ENCODE peak calls at places on chromosomes 1 and 21, in five cellular contexts. C is tibial artery, P is fibroblast of pulmonary artery, S is IMR-90, W is transverse colon. Q is an unnamed sample.

GRCh38 chr1:54243022-54243421 is 43.1 kb downstream of the MRPL37 start:
- DNase-seq in P (no peak), S (no peak), W (no peak), C (no peak), Q (no peak)

GRCh38 chr1:19341201-19342076 is 29.3 kb downstream of the SLC66A1 start:
- DNase-seq in P (peak; percentile 77), C (peak; percentile 67), W (peak; percentile 80), S (peak; percentile 65), Q (peak; percentile 64)

GRCh38 chr1:53678507-53678906 is 60.5 kb downstream of the GLIS1 start:
- DNase-seq in W (no peak), C (no peak), P (no peak), S (peak; percentile 19), Q (no peak)

GRCh38 chr1:116808476-116809180 is 54.4 kb downstream of the CD2 start:
- DNase-seq in P (no peak), S (no peak), C (no peak), W (no peak), Q (no peak)

GRCh38 chr1:230691615-230692014 is 22.3 kb downstream of the AGT start:
- DNase-seq in W (no peak), C (no peak), P (no peak), S (no peak), Q (no peak)

GRCh38 chr1:2921970-2922686 is 99.1 kb upstream of the ACTRT2 start:
- DNase-seq in W (no peak), C (no peak), P (no peak), S (no peak), Q (peak; percentile 25)

GRCh38 chr1:156346636-156347035 is 8.3 kb downstream of the TSACC start:
- DNase-seq in W (no peak), P (peak; percentile 40), S (peak; percentile 55), C (no peak), Q (no peak)

GRCh38 chr1:9675393-9675792 is 23.9 kb downstream of the PIK3CD start:
- DNase-seq in W (no peak), S (no peak), C (no peak), P (no peak), Q (no peak)

GRCh38 chr1:41504126-41505035 is 19.9 kb upstream of the EDN2 start:
- DNase-seq in S (peak; percentile 68), P (peak; percentile 40), C (no peak), W (no peak), Q (no peak)

GRCh38 chr1:39158330-39159086 is 46.0 kb upstream of the MACF1 start:
- DNase-seq in W (peak; percentile 87), C (no peak), P (peak; percentile 69), S (peak; percentile 74), Q (no peak)

GRCh38 chr1:153752561-153753195 is 22.5 kb upstream of the SLC27A3 start:
- DNase-seq in C (peak; percentile 91), P (peak; percentile 97), S (peak; percentile 79), W (no peak), Q (no peak)

GRCh38 chr1:197465528-197466205 is 197.6 kb downstream of the CRB1 start:
- DNase-seq in S (no peak), C (no peak), W (no peak), P (no peak), Q (no peak)

GRCh38 chr1:12454406-12455391 is 163.3 kb downstream of the DHRS3 start:
- DNase-seq in C (peak; percentile 85), W (no peak), S (peak; percentile 34), P (no peak), Q (no peak)

GRCh38 chr1:61084560-61084991 is 2.2 kb downstream of the NFIA start:
- DNase-seq in S (no peak), P (peak; percentile 47), W (no peak), C (no peak), Q (no peak)

GRCh38 chr1:234758851-234759250 is 148.9 kb upstream of the IRF2BP2 start:
- DNase-seq in P (no peak), C (no peak), S (peak; percentile 69), W (peak; percentile 34), Q (no peak)

GRCh38 chr1:67785847-67786753 is 47.2 kb downstream of the GNG12 start:
- DNase-seq in S (peak; percentile 27), C (no peak), W (no peak), P (peak; percentile 39), Q (no peak)

GRCh38 chr1:8396083-8396911 is 78.4 kb downstream of the SLC45A1 start:
- DNase-seq in C (no peak), W (no peak), P (peak; percentile 60), S (peak; percentile 79), Q (no peak)

GRCh38 chr1:43329995-43330751 is 7.4 kb upstream of the MPL start:
- DNase-seq in P (peak; percentile 85), S (peak; percentile 87), C (peak; percentile 38), W (no peak), Q (no peak)

GRCh38 chr1:167690053-167690452 is 31.7 kb upstream of the MPZL1 start:
- DNase-seq in W (no peak), S (no peak), C (no peak), P (no peak), Q (no peak)

GRCh38 chr1:119827010-119827409 is 15.8 kb upstream of the REG4 start:
- DNase-seq in W (no peak), C (no peak), S (no peak), P (no peak), Q (no peak)

GRCh38 chr21:32770514-32771133 is 931 bp downstream of the PAXBP1 start:
- DNase-seq in P (peak; percentile 13), C (peak; percentile 24), W (no peak), S (peak; percentile 8), Q (no peak)

GRCh38 chr1:211135342-211135950 is 1.5 kb upstream of the KCNH1 start:
- DNase-seq in W (no peak), S (peak; percentile 70), C (no peak), P (peak; percentile 65), Q (no peak)

GRCh38 chr1:228989992-228990827 is 254.9 kb downstream of the RHOU start:
- DNase-seq in C (peak; percentile 81), P (peak; percentile 66), W (peak; percentile 49), S (no peak), Q (no peak)

DNA sequence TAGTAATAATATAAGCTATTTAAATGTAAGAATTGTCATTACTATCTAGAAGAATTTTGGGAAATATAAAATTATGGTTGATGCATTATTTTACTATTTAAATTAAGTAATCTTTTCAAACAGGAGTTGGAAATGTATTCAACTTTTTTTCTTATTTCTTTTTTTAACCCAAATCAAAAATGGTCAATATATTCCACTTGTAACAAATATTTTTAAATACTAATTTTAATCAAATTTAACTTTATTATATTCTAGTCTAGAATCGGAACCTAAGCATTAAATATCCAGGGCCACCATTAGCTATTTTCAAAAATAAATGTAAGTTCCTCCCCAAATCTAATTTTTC is 37.2 kb upstream of the S1PR1 start:
- DNase-seq in P (no peak), C (no peak), S (no peak), W (no peak), Q (no peak)
- TF ChIP-seq CTCF in P (no peak), C (no peak), S (no peak), W (no peak), Q (no peak)

GRCh38 chr1:205583461-205584130 is 48.2 kb downstream of the ELK4 start:
- DNase-seq in C (no peak), W (peak; percentile 6), P (no peak), S (no peak), Q (no peak)

GRCh38 chr1:205587576-205587975 is 44.2 kb downstream of the ELK4 start:
- DNase-seq in S (no peak), P (no peak), C (no peak), W (peak; percentile 4), Q (no peak)

GRCh38 chr1:205584732-205585131 is 47.1 kb downstream of the ELK4 start:
- DNase-seq in C (no peak), P (no peak), S (no peak), W (peak; percentile 8), Q (no peak)

GRCh38 chr1:205585835-205586785 is 45.7 kb downstream of the ELK4 start:
- DNase-seq in W (no peak), C (no peak), S (no peak), P (no peak), Q (no peak)

DNA sequence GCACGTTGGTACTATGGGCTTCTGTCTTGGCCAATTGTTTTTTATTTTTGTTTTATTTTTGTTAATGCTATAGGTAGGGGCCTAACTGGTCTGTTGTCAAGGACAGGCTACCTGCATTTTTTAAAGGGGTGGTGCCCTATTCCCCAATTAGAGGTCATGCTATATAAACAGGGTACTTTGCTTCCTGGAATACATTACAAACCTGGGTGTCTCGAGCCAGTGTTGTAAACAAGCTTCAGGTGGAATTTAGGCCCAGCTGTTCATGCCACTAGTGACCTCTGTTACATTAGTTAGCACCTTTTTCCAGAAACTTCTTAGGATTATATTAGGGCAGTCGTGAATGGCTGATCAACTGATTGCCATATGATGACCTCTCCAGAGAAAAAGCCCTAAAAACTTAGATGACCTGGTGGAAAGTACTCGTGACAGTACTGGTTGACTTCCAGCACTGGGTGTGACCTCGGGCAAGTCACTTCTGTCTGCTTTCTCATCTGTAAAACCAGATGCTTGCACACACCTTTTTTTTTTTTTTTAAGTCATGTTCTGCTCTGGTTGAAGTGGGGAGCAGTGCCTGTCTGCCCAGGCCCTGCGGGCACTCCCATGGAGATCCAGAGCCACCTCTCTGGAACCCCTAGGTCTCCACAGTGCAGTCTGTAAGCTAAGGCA is 46.5 kb downstream of the ELK4 start:
- DNase-seq in S (no peak), C (no peak), P (no peak), W (peak; percentile 7), Q (no peak)
- TF ChIP-seq CTCF in S (no peak), C (no peak), P (no peak), W (no peak), Q (no peak)

GRCh38 chr1:10901091-10901893 is 104.8 kb upstream of the CASZ1 start:
- DNase-seq in C (no peak), W (peak; percentile 49), S (no peak), P (no peak), Q (no peak)

GRCh38 chr1:10898921-10899320 is 102.5 kb upstream of the CASZ1 start:
- DNase-seq in W (no peak), S (no peak), P (no peak), C (no peak), Q (no peak)

GRCh38 chr1:10899490-10900264 is 103.2 kb upstream of the CASZ1 start:
- DNase-seq in W (no peak), P (no peak), S (no peak), C (no peak), Q (no peak)

GRCh38 chr1:10900691-10901090 is 104.2 kb upstream of the CASZ1 start:
- DNase-seq in W (no peak), C (no peak), P (no peak), S (no peak), Q (no peak)

DNA sequence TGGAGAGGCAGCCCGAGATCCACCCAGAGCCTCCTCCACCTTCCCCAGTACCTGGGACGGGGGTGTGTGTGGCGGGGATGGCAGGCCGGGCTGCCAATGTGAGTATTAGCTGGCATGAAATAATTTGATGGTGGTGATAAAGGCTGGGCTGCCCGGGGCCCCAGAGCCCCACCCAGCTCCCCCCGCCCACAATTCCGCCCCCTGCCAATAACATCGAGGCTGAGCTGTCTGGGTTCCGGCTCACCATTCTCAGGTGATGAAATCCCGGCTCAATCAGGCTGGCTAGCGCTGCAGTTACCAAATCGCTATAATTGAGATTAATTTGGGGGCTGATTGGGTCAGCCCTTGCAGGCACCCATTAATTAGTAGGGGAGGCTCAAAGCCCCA is 103.8 kb upstream of the CASZ1 start:
- DNase-seq in S (no peak), W (no peak), C (no peak), P (no peak), Q (no peak)
- TF ChIP-seq CTCF in S (no peak), W (no peak), C (no peak), P (no peak), Q (no peak)

DNA sequence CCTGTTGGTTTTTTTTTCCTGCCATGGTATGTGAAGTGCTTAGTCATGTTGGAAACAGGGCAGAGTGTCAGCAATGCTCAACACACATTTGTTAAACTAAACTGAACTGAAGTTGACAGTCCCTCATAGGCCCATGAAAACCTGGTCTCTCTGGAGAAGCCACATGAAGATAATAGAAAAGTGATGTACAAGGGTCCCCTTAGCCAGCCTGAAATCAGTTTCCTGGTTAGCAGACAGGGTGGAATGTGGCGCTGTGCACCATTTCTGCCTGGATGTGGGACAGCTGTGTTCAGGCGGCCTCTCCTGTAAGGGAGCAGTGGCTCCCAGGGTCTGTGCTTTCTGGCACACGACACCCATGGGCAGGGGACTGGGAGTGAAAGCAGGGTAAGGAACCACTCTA is 9.9 kb upstream of the CHI3L1 start:
- DNase-seq in C (no peak), S (peak; percentile 7), P (no peak), W (no peak), Q (no peak)
- TF ChIP-seq CTCF in C (no peak), S (no peak), P (no peak), W (no peak), Q (no peak)